ENCODE peak calls at places on chromosomes 2 and 18, in six cellular contexts. X is PC-3, L is endothelial cell, H is Peyer's patch, K is cardiac muscle cell, C is SK-N-SH. J is an unnamed sample.

GRCh38 chr2:194079989-194080388 is 1577.0 kb upstream of the SLC39A10 start:
- DNase-seq in X (no peak), L (no peak), H (no peak), K (no peak), C (no peak), J (no peak)

GRCh38 chr2:235949567-235950472 is 218.4 kb downstream of the GBX2 start:
- DNase-seq in X (no peak), L (no peak), H (no peak), K (no peak), C (no peak), J (no peak)

GRCh38 chr2:200454839-200455801 is 54.7 kb downstream of the KCTD18 start:
- DNase-seq in X (peak), L (no peak), H (no peak), K (no peak), C (no peak), J (peak)

GRCh38 chr2:98822301-98823164 is 91.6 kb upstream of the MGAT4A start:
- DNase-seq in X (no peak), L (peak), H (peak), K (peak), C (peak), J (no peak)

GRCh38 chr18:40063488-40063887 is 1891.5 kb upstream of the PIK3C3 start:
- DNase-seq in X (no peak), L (no peak), H (no peak), K (no peak), C (peak), J (no peak)

GRCh38 chr2:163670929-163671328 is 64.9 kb downstream of the FIGN start:
- DNase-seq in X (no peak), L (no peak), H (no peak), K (no peak), C (no peak), J (no peak)

GRCh38 chr2:17271401-17271800 is 246.8 kb downstream of the RAD51AP2 start:
- DNase-seq in X (no peak), L (no peak), H (no peak), K (no peak), C (no peak), J (no peak)

GRCh38 chr2:168639501-168639900 is 162.9 kb upstream of the NOSTRIN start:
- DNase-seq in X (no peak), L (no peak), H (peak), K (peak), C (no peak), J (peak)

GRCh38 chr2:176814740-176815367 is 397.7 kb upstream of the HNRNPA3 start:
- DNase-seq in X (peak), L (no peak), H (no peak), K (peak), C (peak), J (peak)

GRCh38 chr2:508121-508520 is 169.1 kb downstream of the TMEM18 start:
- DNase-seq in X (no peak), L (no peak), H (no peak), K (no peak), C (no peak), J (no peak)

GRCh38 chr2:226701052-226701451 is 98.6 kb downstream of the IRS1 start:
- DNase-seq in X (no peak), L (no peak), H (no peak), K (no peak), C (no peak), J (no peak)

GRCh38 chr2:17719562-17720371 is 33.8 kb downstream of the SMC6 start:
- DNase-seq in X (peak), L (no peak), H (no peak), K (peak), C (peak), J (peak)

GRCh38 chr2:118599141-118599540 is 248.3 kb downstream of the EN1 start:
- DNase-seq in X (no peak), L (no peak), H (no peak), K (no peak), C (no peak), J (no peak)

GRCh38 chr2:186503827-186504606 is 18.0 kb downstream of the ZC3H15 start:
- DNase-seq in X (peak), L (no peak), H (no peak), K (peak), C (peak), J (peak)

GRCh38 chr18:37330173-37330572 is 235.4 kb downstream of the CELF4 start:
- DNase-seq in X (no peak), L (no peak), H (no peak), K (no peak), C (no peak), J (no peak)

GRCh38 chr18:49630246-49630699 is 68.4 kb downstream of the LIPG start:
- DNase-seq in X (no peak), L (no peak), H (peak), K (no peak), C (no peak), J (peak)

GRCh38 chr18:69981948-69982347 is 34.3 kb upstream of the CD226 start:
- DNase-seq in X (no peak), L (no peak), H (no peak), K (no peak), C (no peak), J (no peak)

GRCh38 chr18:69982417-69982816 is 34.7 kb upstream of the CD226 start:
- DNase-seq in X (no peak), L (no peak), H (no peak), K (no peak), C (no peak), J (no peak)

GRCh38 chr18:69980509-69980908 is 32.8 kb upstream of the CD226 start:
- DNase-seq in X (no peak), L (no peak), H (no peak), K (no peak), C (no peak), J (no peak)

GRCh38 chr18:69980982-69981804 is 33.5 kb upstream of the CD226 start:
- DNase-seq in X (no peak), L (no peak), H (no peak), K (no peak), C (no peak), J (no peak)

GRCh38 chr18:69978743-69979715 is 31.4 kb upstream of the CD226 start:
- DNase-seq in X (no peak), L (no peak), H (no peak), K (no peak), C (no peak), J (no peak)
- TF ChIP-seq CTCF in X (no peak), L (no peak), H (no peak), K (no peak), C (no peak), J (no peak)

GRCh38 chr2:222945887-222946286 is 85.1 kb downstream of the ACSL3 start:
- DNase-seq in X (no peak), L (no peak), H (no peak), K (no peak), C (no peak), J (no peak)
- TF ChIP-seq CTCF in X (no peak), L (no peak), H (no peak), K (no peak), C (no peak), J (no peak)

DNA sequence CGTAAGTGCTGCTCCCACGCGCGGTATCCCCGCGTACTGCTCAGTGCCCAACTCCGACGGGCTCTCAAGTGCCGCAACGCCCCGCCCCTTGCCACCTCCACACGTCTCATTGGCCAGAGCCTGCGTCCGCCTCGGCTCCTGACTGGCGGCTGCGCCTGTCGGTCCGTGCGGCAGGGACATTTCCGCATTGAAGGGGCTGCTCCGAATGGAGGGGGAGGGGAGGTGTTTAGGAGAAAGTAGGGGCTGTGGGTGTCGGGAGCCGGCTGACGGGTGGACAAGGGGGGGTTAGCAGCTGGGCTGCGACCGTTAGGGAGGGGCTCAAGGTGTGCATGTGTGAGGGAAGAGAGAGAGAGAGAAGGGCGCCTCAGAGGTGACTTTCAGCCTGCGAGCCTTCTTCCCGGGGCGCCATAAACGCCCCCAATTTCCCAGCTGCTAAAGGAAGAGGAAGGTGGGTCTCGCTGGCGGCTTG is 877 bp upstream of the UGP2 start:
- DNase-seq in X (peak), L (peak), H (peak), K (peak), C (peak), J (peak)
- TF ChIP-seq CTCF in X (no peak), L (no peak), H (no peak), K (no peak), C (no peak), J (no peak)

DNA sequence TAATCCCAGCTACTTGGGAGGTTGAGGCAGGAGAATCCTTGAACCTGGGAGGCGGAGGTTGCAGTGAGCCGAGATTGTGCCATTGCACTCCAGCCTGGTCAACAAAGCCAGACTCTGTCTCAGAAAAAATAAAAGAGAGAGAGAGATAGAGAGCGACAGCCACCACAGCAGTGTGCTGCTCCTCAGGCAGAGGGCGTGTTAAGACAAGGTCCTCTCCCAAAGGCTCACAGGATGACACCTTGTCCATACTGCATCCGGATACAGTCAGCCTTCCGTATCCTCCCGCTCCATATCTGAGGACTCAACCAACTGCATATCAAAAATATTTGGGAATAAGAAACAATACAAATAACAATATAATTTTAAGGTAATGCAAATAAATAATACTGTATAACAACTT is 20.1 kb downstream of the ARL4C start:
- DNase-seq in X (no peak), L (no peak), H (no peak), K (no peak), C (no peak), J (peak)
- TF ChIP-seq CTCF in X (no peak), L (no peak), H (no peak), K (no peak), C (no peak), J (no peak)

GRCh38 chr2:45607701-45608100 is 3.4 kb downstream of the SRBD1 start:
- DNase-seq in X (peak), L (peak), H (no peak), K (peak), C (peak), J (no peak)
- TF ChIP-seq CTCF in X (peak), L (peak), H (no peak), K (peak), C (peak), J (peak)

DNA sequence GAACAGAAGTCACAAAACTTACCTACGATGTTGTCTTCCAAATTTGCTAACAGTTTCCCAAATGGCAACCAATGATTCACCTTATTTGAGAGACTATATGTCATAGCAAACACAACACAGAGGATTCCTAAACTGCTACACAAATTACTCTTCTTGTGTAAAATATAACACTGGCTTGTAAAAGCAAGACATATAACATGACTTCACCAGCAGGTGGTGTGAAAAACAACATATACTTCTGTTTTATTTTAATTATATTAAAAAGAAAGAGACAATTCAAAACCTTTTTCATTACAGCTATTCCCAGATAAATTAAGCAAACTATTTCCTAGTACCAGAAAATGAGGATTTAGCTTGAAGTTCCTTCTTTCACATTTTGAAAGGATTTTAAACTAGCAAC is 62.2 kb downstream of the SCN3A start:
- DNase-seq in X (peak), L (no peak), H (no peak), K (no peak), C (no peak), J (peak)
- TF ChIP-seq CTCF in X (peak), L (peak), H (no peak), K (no peak), C (peak), J (no peak)

DNA sequence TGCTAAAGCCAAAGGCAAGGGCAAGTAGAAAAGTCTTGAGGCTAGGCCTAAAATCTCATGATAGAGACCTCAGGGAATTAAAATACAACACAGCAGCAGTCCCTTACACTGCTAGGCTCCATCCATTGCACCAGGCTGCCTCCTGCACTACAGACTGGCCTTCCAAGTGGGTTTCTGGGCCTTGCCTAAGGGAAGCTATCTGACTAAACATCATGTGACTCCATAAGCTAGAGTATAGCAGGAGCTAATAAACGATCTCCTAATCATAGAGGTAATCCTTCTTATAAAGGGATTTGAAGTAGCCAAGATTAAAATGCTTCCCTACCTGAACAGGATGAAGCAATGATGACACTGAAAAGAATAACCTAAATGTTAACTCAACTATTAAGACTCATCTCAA is 77.6 kb upstream of the NFU1 start:
- DNase-seq in X (no peak), L (no peak), H (no peak), K (no peak), C (no peak), J (no peak)
- TF ChIP-seq CTCF in X (no peak), L (no peak), H (no peak), K (no peak), C (no peak), J (no peak)